ENCODE peak calls at places on chromosomes 2 and 18, in four cellular contexts. I is hepatocyte, S is GM23338, C is lower lobe of right lung. K is an unnamed sample.
A peak's percentile ranks its signal among the peaks of the same experiment; 100 is the strongest.

GRCh38 chr2:159713691-159714585 is 1.6 kb downstream of the MARCHF7 start:
- DNase-seq in S (no peak), C (no peak), I (no peak), K (no peak)

GRCh38 chr2:15811367-15811766 is 129.0 kb upstream of the MYCN start:
- DNase-seq in C (no peak), I (no peak), S (peak; percentile 27), K (no peak)

GRCh38 chr2:54099834-54100595 is 15.4 kb upstream of the ACYP2 start:
- DNase-seq in I (no peak), S (no peak), C (no peak), K (no peak)

GRCh38 chr2:126893606-126894005 is 5.1 kb upstream of the TEX51 start:
- DNase-seq in I (no peak), S (no peak), C (peak; percentile 3), K (no peak)

GRCh38 chr2:78757191-78757590 is 268.3 kb upstream of the REG3G start:
- DNase-seq in S (peak; percentile 59), I (no peak), C (no peak), K (no peak)

GRCh38 chr2:26982102-26982742 is 11.8 kb downstream of the MAPRE3 start:
- DNase-seq in I (peak; percentile 81), S (peak; percentile 58), C (peak; percentile 77), K (peak; percentile 93)

GRCh38 chr2:100623921-100624320 is 61.1 kb downstream of the PDCL3 start:
- DNase-seq in C (no peak), S (no peak), I (no peak), K (no peak)

GRCh38 chr2:240165638-240166037 is 25.2 kb upstream of the OTOS start:
- DNase-seq in I (no peak), C (peak; percentile 19), S (no peak), K (no peak)

GRCh38 chr2:9003616-9004337 is at the start of gene MBOAT2:
- DNase-seq in I (peak; percentile 96), S (peak; percentile 96), C (peak; percentile 92), K (peak; percentile 80)

GRCh38 chr2:218400167-218400929 is 680 bp downstream of the CTDSP1 start:
- DNase-seq in S (peak; percentile 64), C (peak; percentile 76), I (peak; percentile 56), K (no peak)

GRCh38 chr2:30358822-30359221 is 88.2 kb upstream of the LCLAT1 start:
- DNase-seq in C (no peak), S (no peak), I (no peak), K (no peak)

GRCh38 chr2:199833525-199833924 is 17.5 kb downstream of the FTCDNL1 start:
- DNase-seq in C (no peak), S (no peak), I (no peak), K (no peak)

GRCh38 chr2:120613742-120614481 is 121.8 kb upstream of the GLI2 start:
- DNase-seq in S (no peak), C (no peak), I (peak; percentile 30), K (no peak)

GRCh38 chr2:33453905-33454479 is 22.5 kb upstream of the RASGRP3 start:
- DNase-seq in S (no peak), I (no peak), C (no peak), K (no peak)

GRCh38 chr2:220078439-220078838 is 451.0 kb downstream of the SLC4A3 start:
- DNase-seq in I (no peak), C (no peak), S (no peak), K (no peak)

GRCh38 chr18:61400714-61401113 is 67.5 kb downstream of the CDH20 start:
- DNase-seq in C (no peak), I (no peak), S (no peak), K (no peak)

GRCh38 chr18:70205421-70206397 is at the start of gene RTTN:
- DNase-seq in C (peak; percentile 96), I (peak; percentile 96), S (peak; percentile 95), K (peak; percentile 88)
- TF ChIP-seq CTCF in C (no peak), I (no peak), S (no peak), K (no peak)

GRCh38 chr2:109619131-109619615 is 5.0 kb downstream of the SOWAHC start:
- DNase-seq in I (no peak), S (no peak), C (no peak), K (no peak)
- H3K4me1 ChIP-seq in I (no peaks in the 10 kb centered on the region), S (peaks cover 8% of the 10 kb centered on the region), C (peaks cover 24% of the 10 kb centered on the region), K (no peaks in the 10 kb centered on the region)

GRCh38 chr2:234468503-234468902 is 28.4 kb downstream of the ARL4C start:
- DNase-seq in S (no peak), C (no peak), I (no peak), K (peak; percentile 70)

GRCh38 chr2:234467289-234467688 is 29.6 kb downstream of the ARL4C start:
- DNase-seq in I (no peak), C (no peak), S (no peak), K (no peak)

GRCh38 chr2:234472155-234472554 is 24.7 kb downstream of the ARL4C start:
- DNase-seq in C (no peak), I (no peak), S (no peak), K (no peak)

GRCh38 chr2:234469972-234470371 is 26.9 kb downstream of the ARL4C start:
- DNase-seq in I (no peak), S (no peak), C (no peak), K (no peak)

GRCh38 chr2:234469251-234469845 is 27.5 kb downstream of the ARL4C start:
- DNase-seq in S (no peak), C (no peak), I (no peak), K (no peak)
- H3K4me3 ChIP-seq in S (no peak overlapping the region), C (no peak overlapping the region), I (no peak overlapping the region), K (no peak overlapping the region)

GRCh38 chr2:23760746-23761145 is 166.2 kb downstream of the ATAD2B start:
- DNase-seq in I (peak; percentile 41), S (peak; percentile 38), C (no peak), K (no peak)
- TF ChIP-seq CTCF in I (peak; percentile 55), S (no peak), C (peak; percentile 20), K (peak; percentile 48)

GRCh38 chr2:172855588-172855987 is 119.9 kb downstream of the RAPGEF4 start:
- DNase-seq in C (no peak), S (no peak), I (no peak), K (no peak)
- H3K4me1 ChIP-seq in C (no peaks in the 10 kb centered on the region), S (peaks cover 6% of the 10 kb centered on the region), I (peaks cover 11% of the 10 kb centered on the region), K (peaks cover 4% of the 10 kb centered on the region)

DNA sequence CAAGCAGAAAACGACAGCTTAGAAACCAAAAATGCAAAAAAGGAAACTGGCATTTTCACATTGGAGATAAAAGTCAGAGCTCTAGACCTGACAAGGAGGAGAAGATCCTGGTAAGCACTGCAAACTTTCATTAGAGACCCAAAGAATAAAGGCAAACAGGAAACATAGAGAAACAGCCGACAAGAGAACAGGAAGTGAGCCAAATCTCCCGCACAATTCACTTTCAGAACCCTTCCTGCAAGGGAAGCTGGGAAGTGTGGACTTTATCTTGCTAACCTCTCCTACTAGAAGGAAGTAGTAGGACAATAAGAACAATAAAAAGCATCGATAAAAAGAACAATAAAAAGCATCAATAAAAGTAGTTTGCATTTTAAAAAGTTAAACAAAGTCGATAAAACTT is 417.8 kb upstream of the SPHKAP start:
- DNase-seq in S (no peak), I (no peak), C (no peak), K (no peak)
- H3K4me3 ChIP-seq in S (no peak overlapping the region), I (no peak overlapping the region), C (no peak overlapping the region), K (no peak overlapping the region)

DNA sequence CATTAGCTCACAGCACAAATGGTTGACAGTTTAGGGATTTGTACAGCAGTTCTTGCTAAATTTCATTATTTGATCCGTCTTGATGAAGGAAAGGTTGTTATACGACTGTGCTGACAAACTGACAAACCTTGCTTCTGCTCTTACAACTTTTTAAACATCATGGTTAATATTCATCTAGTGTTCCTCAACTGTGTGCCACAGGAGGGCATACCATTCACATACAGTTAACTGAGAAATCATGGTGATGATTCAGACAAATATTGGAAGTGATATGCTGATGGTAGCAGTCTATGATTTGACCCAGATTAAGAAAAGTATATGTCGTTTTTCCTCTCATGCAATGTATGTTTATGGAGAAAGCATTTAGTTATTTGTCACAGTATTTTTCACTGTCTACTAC is 129.8 kb upstream of the FSIP2 start:
- DNase-seq in I (peak; percentile 13), C (no peak), S (no peak), K (no peak)
- TF ChIP-seq CTCF in I (peak; percentile 43), C (no peak), S (no peak), K (no peak)

DNA sequence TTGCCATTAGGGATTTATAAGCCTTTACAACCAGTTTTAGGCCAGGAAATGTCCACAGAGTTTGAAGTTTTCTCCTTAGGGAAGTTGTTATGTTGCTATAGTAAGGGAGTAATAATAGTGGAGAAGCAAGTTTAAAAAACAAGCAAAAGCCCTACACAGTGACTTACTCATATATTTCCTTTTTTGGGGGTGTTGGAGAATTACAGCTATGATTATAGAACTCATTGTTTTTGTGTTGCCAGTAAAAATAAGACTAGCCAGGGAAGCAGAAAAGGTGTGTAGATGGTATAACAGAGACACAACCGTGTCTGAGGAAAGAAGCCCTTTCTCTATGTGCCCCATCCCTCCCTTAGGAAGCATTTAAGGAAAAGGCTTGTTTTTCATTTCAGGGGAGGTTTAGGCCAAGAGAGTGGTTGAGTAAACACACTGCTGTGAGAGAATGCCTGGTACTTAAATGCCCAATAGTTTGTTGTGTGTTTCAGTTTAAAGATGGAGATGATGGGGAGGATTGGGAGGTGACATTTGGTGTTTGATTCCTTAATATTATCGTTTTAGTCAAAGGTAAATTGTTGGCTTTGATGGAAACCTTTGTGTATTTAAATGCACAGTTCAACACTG is 2.4 kb downstream of the VAPA start:
- DNase-seq in C (no peak), S (peak; percentile 47), I (no peak), K (no peak)
- H3K4me1 ChIP-seq in C (peaks cover 59% of the 10 kb centered on the region), S (peaks cover 59% of the 10 kb centered on the region), I (peaks cover 38% of the 10 kb centered on the region), K (peaks cover 5% of the 10 kb centered on the region)

GRCh38 chr18:49835405-49835804 is 22.1 kb upstream of the ACAA2 start:
- DNase-seq in I (no peak), C (no peak), S (no peak), K (no peak)
- H3K4me3 ChIP-seq in I (no peak overlapping the region), C (no peak overlapping the region), S (no peak overlapping the region), K (no peak overlapping the region)

K was measured in prostate gland.